ENCODE peak calls at places on chromosomes 1 and 21, in four cellular contexts. W is neural progenitor cell, O is GM23248, J is SK-N-SH. D is an unnamed sample. For H3F3A, the result is how much of the 10 kb centered on the place peaks cover.

GRCh38 chr1:24635195-24635843 is 7.8 kb upstream of the SRRM1 start:
- DNase-seq in W (peak), J (peak), O (peak), D (peak)

GRCh38 chr1:89041055-89041707 is 18.5 kb upstream of the GBP3 start:
- DNase-seq in O (peak), J (no peak), W (no peak), D (peak)

GRCh38 chr1:20192364-20192763 is 6.0 kb upstream of the PLA2G2C start:
- DNase-seq in W (no peak), O (peak), J (no peak), D (peak)

GRCh38 chr1:167722152-167722869 is 529 bp downstream of the MPZL1 start:
- DNase-seq in W (peak), O (peak), J (peak), D (peak)

GRCh38 chr1:45412899-45413298 is 72.7 kb upstream of the MUTYH start:
- DNase-seq in W (no peak), O (no peak), J (no peak), D (no peak)

GRCh38 chr21:36606292-36606982 is 92.5 kb upstream of the SIM2 start:
- DNase-seq in O (no peak), W (no peak), J (no peak), D (no peak)

GRCh38 chr1:157734328-157734727 is 33.8 kb upstream of the FCRL3 start:
- DNase-seq in J (no peak), O (no peak), W (no peak), D (no peak)

GRCh38 chr21:14064296-14064645 is 146.5 kb downstream of the LIPI start:
- DNase-seq in J (no peak), O (peak), W (no peak), D (no peak)

GRCh38 chr1:10646347-10646861 is 150.0 kb downstream of the CASZ1 start:
- DNase-seq in W (no peak), J (peak), O (peak), D (peak)

GRCh38 chr1:54371038-54371935 is 34.9 kb downstream of the SSBP3 start:
- DNase-seq in J (no peak), O (no peak), W (no peak), D (no peak)

GRCh38 chr1:211485480-211485857 is 6.5 kb downstream of the RD3 start:
- DNase-seq in J (no peak), O (no peak), W (no peak), D (no peak)

GRCh38 chr1:21290546-21290944 is 282 bp upstream of the ECE1 start:
- DNase-seq in J (no peak), W (no peak), O (no peak), D (no peak)

GRCh38 chr1:233904979-233905415 is 521 bp downstream of the SLC35F3 start:
- DNase-seq in O (peak), W (no peak), J (no peak), D (peak)

GRCh38 chr1:57403201-57403600 is 20.7 kb downstream of the DAB1 start:
- DNase-seq in W (no peak), J (no peak), O (no peak), D (no peak)

GRCh38 chr1:38009088-38009840 is 3.3 kb upstream of the UTP11 start:
- DNase-seq in J (no peak), O (peak), W (peak), D (no peak)

GRCh38 chr1:64701886-64702285 is 43.0 kb upstream of the RAVER2 start:
- DNase-seq in W (no peak), J (no peak), O (peak), D (no peak)

GRCh38 chr1:6080469-6080868 is 34.8 kb downstream of the KCNAB2 start:
- DNase-seq in W (no peak), J (peak), O (peak), D (peak)

GRCh38 chr1:67685558-67686271 is 714 bp downstream of the GADD45A start:
- DNase-seq in O (peak), W (peak), J (peak), D (peak)

GRCh38 chr21:37365657-37366487 is 701 bp upstream of the DYRK1A start:
- DNase-seq in J (no peak), O (peak), W (peak), D (peak)

GRCh38 chr1:205446828-205447227 is 9.0 kb downstream of the BLACAT1 start:
- DNase-seq in O (no peak), J (no peak), W (peak), D (no peak)

GRCh38 chr1:183817576-183818288 is 12.8 kb downstream of the RGL1 start:
- DNase-seq in J (no peak), O (no peak), W (no peak), D (peak)

GRCh38 chr1:162349635-162350330 is 26.9 kb downstream of the SPATA46 start:
- DNase-seq in O (peak), W (no peak), J (no peak), D (peak)

GRCh38 chr1:10975567-10976326 is 36.7 kb upstream of the TARDBP start:
- DNase-seq in O (peak), W (peak), J (peak), D (peak)

GRCh38 chr1:153936011-153936802 is 10.3 kb downstream of the DENND4B start:
- DNase-seq in O (no peak), J (peak), W (no peak), D (no peak)

GRCh38 chr1:213003281-213003680 is 12.4 kb downstream of the ANGEL2 start:
- DNase-seq in W (no peak), O (no peak), J (no peak), D (no peak)

GRCh38 chr21:31991356-31992331 is 118.8 kb downstream of the HUNK start:
- DNase-seq in J (peak), W (peak), O (no peak), D (no peak)

GRCh38 chr1:226662704-226663326 is 76.3 kb downstream of the ITPKB start:
- DNase-seq in J (peak), O (peak), W (no peak), D (peak)

GRCh38 chr1:171983584-171983983 is 142.3 kb downstream of the DNM3 start:
- DNase-seq in W (no peak), J (no peak), O (peak), D (peak)

GRCh38 chr1:18151436-18151835 is 43.8 kb downstream of the IGSF21 start:
- DNase-seq in W (no peak), O (no peak), J (no peak), D (no peak)

GRCh38 chr1:184163674-184164470 is 112.3 kb downstream of the TSEN15 start:
- DNase-seq in O (peak), W (no peak), J (no peak), D (peak)

GRCh38 chr1:165543651-165544452 is at the start of gene LRRC52:
- DNase-seq in J (peak), O (no peak), W (peak), D (no peak)

GRCh38 chr1:163166886-163167555 is 35.7 kb downstream of the RGS5 start:
- DNase-seq in O (peak), W (no peak), J (no peak), D (no peak)

GRCh38 chr1:158153179-158153578 is 27.5 kb upstream of the CD1D start:
- DNase-seq in W (no peak), O (peak), J (no peak), D (no peak)

GRCh38 chr1:240732390-240732789 is 120.4 kb upstream of the GREM2 start:
- DNase-seq in O (peak), W (peak), J (peak), D (peak)

GRCh38 chr1:204051718-204052117 is 21.2 kb upstream of the SOX13 start:
- DNase-seq in O (no peak), J (no peak), W (no peak), D (no peak)

GRCh38 chr1:32393832-32394140 is 455 bp downstream of the BSDC1 start:
- DNase-seq in W (peak), O (peak), J (no peak), D (peak)

GRCh38 chr21:37636152-37636860 is 269.7 kb downstream of the DYRK1A start:
- DNase-seq in J (no peak), O (peak), W (no peak), D (peak)

GRCh38 chr1:236064674-236065508 is at the start of gene NID1:
- DNase-seq in J (peak), W (peak), O (peak), D (peak)

GRCh38 chr1:30412241-30413110 is 310.9 kb downstream of the MATN1 start:
- DNase-seq in J (no peak), W (no peak), O (peak), D (no peak)

GRCh38 chr21:17781524-17781923 is 37.6 kb downstream of the C21orf91 start:
- DNase-seq in J (no peak), W (no peak), O (no peak), D (no peak)

GRCh38 chr21:17784604-17785402 is 34.4 kb downstream of the C21orf91 start:
- DNase-seq in W (no peak), J (no peak), O (no peak), D (peak)

GRCh38 chr21:17782051-17782450 is 37.1 kb downstream of the C21orf91 start:
- DNase-seq in O (no peak), W (no peak), J (no peak), D (no peak)

GRCh38 chr21:17783816-17784598 is 35.1 kb downstream of the C21orf91 start:
- DNase-seq in W (no peak), O (no peak), J (no peak), D (no peak)

DNA sequence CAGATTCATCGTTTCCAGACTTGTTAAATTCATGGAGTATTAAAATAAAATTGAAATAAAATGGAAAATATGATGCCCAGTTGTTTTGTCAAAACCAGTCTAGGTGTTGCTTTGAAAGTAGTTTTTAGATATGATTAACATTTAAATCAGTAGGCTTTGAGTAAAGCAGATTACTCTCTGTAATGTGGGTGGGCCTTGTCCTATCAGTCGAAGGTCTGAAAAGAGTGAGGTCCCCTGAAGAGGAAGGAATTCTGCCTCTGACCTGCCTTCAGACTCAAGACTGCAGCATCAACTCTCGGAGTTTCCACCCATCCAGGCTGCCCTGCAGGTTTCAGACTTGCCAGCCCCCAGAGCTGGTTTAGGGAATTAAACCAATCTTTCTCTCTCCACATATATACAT is 36.2 kb downstream of the C21orf91 start:
- DNase-seq in W (no peak), O (no peak), J (no peak), D (no peak)
- H3F3A ChIP-seq in W (under half), O (under half), J (under half), D (under half)

DNA sequence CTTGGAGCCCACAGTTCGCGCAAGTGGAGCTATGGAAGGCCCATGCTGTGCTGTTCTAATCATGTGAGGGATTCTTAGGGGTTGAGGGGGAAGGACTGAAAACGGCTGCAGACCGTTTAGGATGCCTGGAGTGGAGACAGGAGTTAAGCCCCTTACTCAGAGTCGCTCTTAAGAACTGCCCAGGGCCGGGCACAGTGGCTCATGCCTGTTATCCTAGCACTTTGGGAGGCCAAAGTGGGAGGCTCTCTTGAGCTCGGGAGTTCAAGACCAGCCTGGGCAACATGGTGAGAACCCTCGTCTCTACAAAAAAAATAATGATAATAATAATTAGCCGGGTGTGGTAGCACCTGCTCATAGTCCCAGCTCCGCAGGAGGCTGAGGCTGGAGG is 1.1 kb downstream of the ZNF672 start:
- DNase-seq in W (no peak), O (no peak), J (no peak), D (no peak)
- H3K9ac ChIP-seq in W (no peak), O (peak), J (peak), D (peak)

GRCh38 chr1:111988377-111988742 is 1.1 kb downstream of the KCND3 start:
- DNase-seq in O (no peak), J (no peak), W (no peak), D (no peak)

GRCh38 chr1:111988743-111989453 is 570 bp downstream of the KCND3 start:
- DNase-seq in O (peak), W (peak), J (peak), D (no peak)

GRCh38 chr1:111989531-111990025 is at the start of gene KCND3:
- DNase-seq in O (peak), W (peak), J (peak), D (no peak)

GRCh38 chr1:111990878-111991760 is 1.7 kb upstream of the KCND3 start:
- DNase-seq in W (peak), O (peak), J (peak), D (peak)

DNA sequence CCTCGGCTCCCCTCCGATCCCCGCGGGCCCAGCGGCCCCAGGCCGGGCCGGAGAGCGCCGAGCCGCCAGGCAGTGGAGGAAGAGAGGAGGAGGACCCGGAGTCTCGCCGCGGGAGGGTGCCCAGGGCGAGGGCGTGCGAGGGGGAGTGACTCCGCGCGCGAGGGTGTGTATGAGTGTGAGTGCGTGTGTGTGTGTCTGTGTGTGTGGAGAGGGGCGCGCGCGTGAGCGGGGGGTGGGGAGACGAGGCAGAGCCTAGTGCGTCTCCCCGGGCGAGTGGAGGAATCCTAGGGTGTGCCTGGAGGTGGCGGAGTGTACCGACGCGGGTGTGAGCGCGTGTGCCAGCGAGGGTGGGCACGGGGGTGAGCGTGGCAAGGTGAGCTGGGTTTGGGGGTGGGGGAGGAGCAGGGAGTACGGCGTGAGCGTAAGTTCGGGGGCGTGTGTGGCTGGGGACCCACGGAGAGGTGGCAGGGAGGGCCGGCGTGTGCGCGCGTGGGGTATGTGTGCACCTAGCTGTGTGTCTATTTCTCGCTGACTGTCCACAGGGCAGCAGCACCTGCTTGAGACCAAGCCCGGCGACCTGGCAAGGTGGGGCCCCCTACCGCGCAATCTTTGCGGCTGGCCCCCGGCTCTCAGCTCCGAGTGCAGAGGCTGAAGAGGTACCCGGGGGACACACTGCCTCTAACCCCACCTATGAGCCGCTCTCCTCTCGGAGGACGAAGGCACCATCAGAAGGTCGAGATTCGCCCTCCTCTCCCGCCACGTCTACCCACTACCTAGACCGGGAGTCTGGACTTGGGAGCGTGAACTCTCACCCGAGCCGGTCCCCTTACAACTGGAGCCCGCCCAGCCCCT is 784 bp upstream of the KCND3 start:
- DNase-seq in O (peak), W (peak), J (no peak), D (no peak)
- TF ChIP-seq EZH2phosphoT487 in O (no peak), W (peak), J (no peak), D (no peak)

DNA sequence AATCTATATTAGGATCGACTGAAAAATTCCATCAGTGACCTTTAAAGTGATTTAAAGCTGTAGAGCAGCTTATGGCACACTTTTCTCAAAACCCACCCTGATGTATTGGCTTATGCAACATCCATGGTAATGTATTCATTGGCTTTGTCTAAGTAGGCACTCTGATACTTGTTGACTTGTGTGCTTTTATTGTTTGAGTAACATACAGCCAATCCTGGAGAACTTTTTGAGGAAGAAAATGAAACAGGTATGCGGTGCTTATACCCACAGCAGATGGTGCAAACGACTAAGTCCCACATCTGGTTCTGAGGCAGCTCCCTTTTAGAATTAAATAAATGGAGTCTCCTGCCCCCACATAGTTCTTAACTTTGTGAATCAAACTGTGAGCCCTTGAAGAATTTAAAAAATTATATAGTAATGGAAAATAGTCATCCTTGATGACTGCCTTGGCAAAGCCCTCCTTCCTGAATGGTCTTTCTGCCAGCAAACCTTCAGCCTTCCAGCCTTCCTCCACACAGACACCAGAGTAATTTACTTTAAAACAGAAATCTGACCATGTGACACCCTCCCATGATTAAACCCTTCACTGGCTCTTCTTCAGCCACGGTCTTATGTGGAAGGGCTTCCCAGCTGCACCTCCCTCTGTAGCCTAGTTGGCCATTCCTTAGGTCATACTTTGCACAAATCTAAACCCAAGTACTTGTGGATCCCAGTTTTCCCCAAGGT is 116.0 kb downstream of the BCAR3 start:
- DNase-seq in W (no peak), J (no peak), O (peak), D (no peak)
- H3F3A ChIP-seq in W (under half), J (half or more), O (half or more), D (under half)

GRCh38 chr1:41018039-41018438 is 3.5 kb downstream of the SLFNL1 start:
- DNase-seq in W (no peak), O (no peak), J (peak), D (no peak)

GRCh38 chr1:41019353-41019745 is 2.2 kb downstream of the SLFNL1 start:
- DNase-seq in J (peak), O (no peak), W (no peak), D (no peak)

GRCh38 chr1:41021526-41022308 is at the start of gene SLFNL1:
- DNase-seq in O (no peak), W (peak), J (peak), D (no peak)

GRCh38 chr1:41020654-41021053 is 871 bp downstream of the SLFNL1 start:
- DNase-seq in J (peak), O (no peak), W (no peak), D (no peak)

GRCh38 chr1:41020109-41020576 is 1.4 kb downstream of the SLFNL1 start:
- DNase-seq in W (no peak), J (peak), O (no peak), D (no peak)
- H3K9ac ChIP-seq in W (no peak), J (no peak), O (no peak), D (no peak)

GRCh38 chr1:1539310-1540014 is 962 bp downstream of the TMEM240 start:
- DNase-seq in O (peak), J (peak), W (peak), D (no peak)

GRCh38 chr1:1538989-1539309 is 1.5 kb downstream of the TMEM240 start:
- DNase-seq in O (no peak), J (no peak), W (no peak), D (no peak)

GRCh38 chr1:1538334-1538733 is 2.1 kb downstream of the TMEM240 start:
- DNase-seq in O (no peak), W (no peak), J (no peak), D (no peak)

GRCh38 chr1:1540817-1541628 is 599 bp upstream of the TMEM240 start:
- DNase-seq in J (no peak), O (no peak), W (no peak), D (no peak)

GRCh38 chr1:1540015-1540816 is at the start of gene TMEM240:
- DNase-seq in O (peak), J (peak), W (peak), D (no peak)
- TF ChIP-seq EZH2phosphoT487 in O (no peak), J (no peak), W (no peak), D (no peak)

D was measured in PC-3.